ENCODE peak calls at places on chromosomes 1 and 21, in nine cellular contexts. C, J, D, G, S, Q, W, Z and P are unnamed samples.

GRCh38 chr1:58738873-58739272 is 39.0 kb upstream of the MYSM1 start:
- DNase-seq in C (no peak), G (no peak), W (no peak), Z (no peak), Q (no peak), S (peak), J (no peak), D (no peak), P (no peak)

GRCh38 chr1:234676103-234676594 is 66.2 kb upstream of the IRF2BP2 start:
- DNase-seq in J (peak), S (no peak), D (peak), C (peak), Z (peak), W (peak), G (peak), Q (peak), P (peak)

GRCh38 chr1:214476958-214477870 is 74.2 kb downstream of the PTPN14 start:
- DNase-seq in Q (no peak), J (peak), G (no peak), D (no peak), W (peak), C (no peak), Z (no peak), S (peak), P (no peak)

GRCh38 chr1:207852576-207853371 is 58.2 kb downstream of the CD34 start:
- DNase-seq in S (no peak), C (no peak), G (no peak), Q (no peak), D (no peak), W (no peak), J (no peak), Z (no peak), P (no peak)

GRCh38 chr1:222844108-222844779 is 29.4 kb downstream of the DISP1 start:
- DNase-seq in C (no peak), W (peak), G (no peak), S (no peak), J (no peak), Q (peak), Z (no peak), D (no peak), P (no peak)

GRCh38 chr1:3012511-3013291 is 8.6 kb upstream of the ACTRT2 start:
- DNase-seq in G (no peak), C (peak), D (no peak), W (peak), Q (peak), S (no peak), J (no peak), Z (peak), P (peak)

GRCh38 chr1:160367934-160368923 is 1.4 kb downstream of the NHLH1 start:
- DNase-seq in D (no peak), Q (no peak), J (no peak), C (no peak), G (no peak), Z (no peak), S (no peak), W (no peak), P (peak)

GRCh38 chr1:66944330-66945274 is 19.8 kb downstream of the MIER1 start:
- DNase-seq in D (peak), Z (no peak), Q (peak), J (peak), S (peak), G (no peak), C (no peak), W (peak), P (no peak)

GRCh38 chr1:74690909-74691308 is 17.3 kb upstream of the ERICH3 start:
- DNase-seq in Q (no peak), J (no peak), Z (no peak), G (no peak), W (no peak), C (no peak), S (no peak), D (no peak), P (no peak)

GRCh38 chr1:16498573-16499359 is 15.3 kb downstream of the RNU1-1 start:
- DNase-seq in W (peak), D (peak), G (peak), C (peak), S (peak), Z (peak), Q (peak), J (peak), P (peak)

GRCh38 chr21:14088391-14088790 is 122.4 kb downstream of the LIPI start:
- DNase-seq in C (no peak), S (no peak), W (no peak), J (no peak), D (no peak), Z (no peak), Q (no peak), G (no peak), P (no peak)

GRCh38 chr1:218665216-218665615 is 320.1 kb downstream of the TGFB2 start:
- DNase-seq in W (peak), C (peak), J (no peak), Z (no peak), G (peak), S (peak), Q (no peak), D (peak), P (no peak)

GRCh38 chr1:54237656-54238055 is 37.7 kb downstream of the MRPL37 start:
- DNase-seq in Z (no peak), Q (no peak), D (no peak), C (no peak), J (no peak), W (no peak), G (no peak), S (no peak), P (no peak)

GRCh38 chr1:25572708-25573590 is 29.5 kb downstream of the LDLRAP1 start:
- DNase-seq in S (no peak), Z (peak), C (peak), W (peak), J (peak), Q (peak), G (no peak), D (no peak), P (no peak)